ENCODE peak calls at places on chromosomes 4 and X, in nine cellular contexts. One of them, this sample, is unnamed.

GRCh38 chr4:8050555-8051206 is 107.9 kb downstream of the ABLIM2 start:
- DNase-seq in NCI-H446: peak; percentile 32
- DNase-seq in cardiac fibroblast: peak; percentile 39
- DNase-seq in substantia nigra: peak; percentile 26
- DNase-seq in stimulated activated CD4-positive, alpha-beta T cell treated with anti-CD3 and anti-CD28 coated beads, Interleukin-1b, Interleukin-23, amount 100 ng/mL, for 1 hour: no peak
- DNase-seq in MCF 10A: peak; percentile 25
- DNase-seq in PC-3: no peak
- DNase-seq in astrocyte of the spinal cord: peak; percentile 45
- DNase-seq in T-helper 17 cell: no peak
- DNase-seq in this sample: no peak

GRCh38 chr4:101299899-101300540 is 47.3 kb downstream of the PPP3CA start:
- DNase-seq in NCI-H446: no peak
- DNase-seq in cardiac fibroblast: no peak
- DNase-seq in substantia nigra: no peak
- DNase-seq in stimulated activated CD4-positive, alpha-beta T cell treated with anti-CD3 and anti-CD28 coated beads, Interleukin-1b, Interleukin-23, amount 100 ng/mL, for 1 hour: no peak
- DNase-seq in MCF 10A: no peak
- DNase-seq in PC-3: no peak
- DNase-seq in astrocyte of the spinal cord: no peak
- DNase-seq in T-helper 17 cell: no peak
- DNase-seq in this sample: no peak

GRCh38 chrX:151771726-151772125 is 37.2 kb downstream of the CNGA2 start:
- DNase-seq in NCI-H446: no peak
- DNase-seq in cardiac fibroblast: no peak
- DNase-seq in substantia nigra: no peak
- DNase-seq in stimulated activated CD4-positive, alpha-beta T cell treated with anti-CD3 and anti-CD28 coated beads, Interleukin-1b, Interleukin-23, amount 100 ng/mL, for 1 hour: no peak
- DNase-seq in MCF 10A: peak; percentile 33
- DNase-seq in PC-3: no peak
- DNase-seq in astrocyte of the spinal cord: no peak
- DNase-seq in T-helper 17 cell: no peak
- DNase-seq in this sample: no peak

GRCh38 chr4:185205697-185206342 is 2.0 kb upstream of the CFAP97 start:
- DNase-seq in NCI-H446: no peak
- DNase-seq in cardiac fibroblast: no peak
- DNase-seq in substantia nigra: no peak
- DNase-seq in stimulated activated CD4-positive, alpha-beta T cell treated with anti-CD3 and anti-CD28 coated beads, Interleukin-1b, Interleukin-23, amount 100 ng/mL, for 1 hour: no peak
- DNase-seq in MCF 10A: no peak
- DNase-seq in PC-3: no peak
- DNase-seq in astrocyte of the spinal cord: no peak
- DNase-seq in T-helper 17 cell: no peak
- DNase-seq in this sample: no peak

GRCh38 chr4:91812319-91812718 is 491.4 kb upstream of the GRID2 start:
- DNase-seq in NCI-H446: no peak
- DNase-seq in cardiac fibroblast: no peak
- DNase-seq in substantia nigra: no peak
- DNase-seq in stimulated activated CD4-positive, alpha-beta T cell treated with anti-CD3 and anti-CD28 coated beads, Interleukin-1b, Interleukin-23, amount 100 ng/mL, for 1 hour: no peak
- DNase-seq in MCF 10A: no peak
- DNase-seq in PC-3: no peak
- DNase-seq in astrocyte of the spinal cord: no peak
- DNase-seq in T-helper 17 cell: no peak
- DNase-seq in this sample: no peak

GRCh38 chrX:113580486-113580885 is 739.9 kb upstream of the AMOT start:
- DNase-seq in NCI-H446: no peak
- DNase-seq in cardiac fibroblast: no peak
- DNase-seq in substantia nigra: no peak
- DNase-seq in stimulated activated CD4-positive, alpha-beta T cell treated with anti-CD3 and anti-CD28 coated beads, Interleukin-1b, Interleukin-23, amount 100 ng/mL, for 1 hour: no peak
- DNase-seq in MCF 10A: no peak
- DNase-seq in PC-3: no peak
- DNase-seq in astrocyte of the spinal cord: no peak
- DNase-seq in T-helper 17 cell: no peak
- DNase-seq in this sample: no peak

GRCh38 chr4:114494257-114494803 is 104.3 kb upstream of the UGT8 start:
- DNase-seq in NCI-H446: no peak
- DNase-seq in cardiac fibroblast: no peak
- DNase-seq in substantia nigra: no peak
- DNase-seq in stimulated activated CD4-positive, alpha-beta T cell treated with anti-CD3 and anti-CD28 coated beads, Interleukin-1b, Interleukin-23, amount 100 ng/mL, for 1 hour: no peak
- DNase-seq in MCF 10A: peak; percentile 9
- DNase-seq in PC-3: no peak
- DNase-seq in astrocyte of the spinal cord: no peak
- DNase-seq in T-helper 17 cell: no peak
- DNase-seq in this sample: peak; percentile 17

GRCh38 chr4:110508827-110509446 is 33.0 kb downstream of the ENPEP start:
- DNase-seq in NCI-H446: no peak
- DNase-seq in cardiac fibroblast: peak; percentile 70
- DNase-seq in substantia nigra: no peak
- DNase-seq in stimulated activated CD4-positive, alpha-beta T cell treated with anti-CD3 and anti-CD28 coated beads, Interleukin-1b, Interleukin-23, amount 100 ng/mL, for 1 hour: no peak
- DNase-seq in MCF 10A: peak; percentile 55
- DNase-seq in PC-3: peak; percentile 48
- DNase-seq in astrocyte of the spinal cord: peak; percentile 54
- DNase-seq in T-helper 17 cell: no peak
- DNase-seq in this sample: peak; percentile 40

GRCh38 chr4:189206953-189207352 is 733.7 kb upstream of the FRG1 start:
- DNase-seq in NCI-H446: no peak
- DNase-seq in cardiac fibroblast: no peak
- DNase-seq in substantia nigra: no peak
- DNase-seq in stimulated activated CD4-positive, alpha-beta T cell treated with anti-CD3 and anti-CD28 coated beads, Interleukin-1b, Interleukin-23, amount 100 ng/mL, for 1 hour: no peak
- DNase-seq in MCF 10A: no peak
- DNase-seq in PC-3: no peak
- DNase-seq in astrocyte of the spinal cord: no peak
- DNase-seq in T-helper 17 cell: no peak
- DNase-seq in this sample: no peak

GRCh38 chrX:119477812-119478232 is 9.6 kb downstream of the SLC25A5 start:
- DNase-seq in NCI-H446: no peak
- DNase-seq in cardiac fibroblast: peak; percentile 93
- DNase-seq in substantia nigra: no peak
- DNase-seq in stimulated activated CD4-positive, alpha-beta T cell treated with anti-CD3 and anti-CD28 coated beads, Interleukin-1b, Interleukin-23, amount 100 ng/mL, for 1 hour: no peak
- DNase-seq in MCF 10A: peak; percentile 72
- DNase-seq in PC-3: no peak
- DNase-seq in astrocyte of the spinal cord: peak; percentile 63
- DNase-seq in T-helper 17 cell: no peak
- DNase-seq in this sample: peak; percentile 54

GRCh38 chrX:124212622-124213021 is 119.8 kb upstream of the TEX13D start:
- DNase-seq in NCI-H446: no peak
- DNase-seq in cardiac fibroblast: no peak
- DNase-seq in substantia nigra: no peak
- DNase-seq in stimulated activated CD4-positive, alpha-beta T cell treated with anti-CD3 and anti-CD28 coated beads, Interleukin-1b, Interleukin-23, amount 100 ng/mL, for 1 hour: no peak
- DNase-seq in MCF 10A: no peak
- DNase-seq in PC-3: no peak
- DNase-seq in astrocyte of the spinal cord: no peak
- DNase-seq in T-helper 17 cell: no peak
- DNase-seq in this sample: no peak

GRCh38 chr4:122661176-122661575 is 40.3 kb upstream of the IL21 start:
- DNase-seq in NCI-H446: no peak
- DNase-seq in cardiac fibroblast: peak; percentile 26
- DNase-seq in substantia nigra: no peak
- DNase-seq in stimulated activated CD4-positive, alpha-beta T cell treated with anti-CD3 and anti-CD28 coated beads, Interleukin-1b, Interleukin-23, amount 100 ng/mL, for 1 hour: no peak
- DNase-seq in MCF 10A: no peak
- DNase-seq in PC-3: no peak
- DNase-seq in astrocyte of the spinal cord: no peak
- DNase-seq in T-helper 17 cell: no peak
- DNase-seq in this sample: no peak

GRCh38 chrX:133638285-133638684 is 223.0 kb upstream of the GPC4 start:
- DNase-seq in NCI-H446: peak; percentile 56
- DNase-seq in cardiac fibroblast: no peak
- DNase-seq in substantia nigra: no peak
- DNase-seq in stimulated activated CD4-positive, alpha-beta T cell treated with anti-CD3 and anti-CD28 coated beads, Interleukin-1b, Interleukin-23, amount 100 ng/mL, for 1 hour: no peak
- DNase-seq in MCF 10A: peak; percentile 67
- DNase-seq in PC-3: peak; percentile 96
- DNase-seq in astrocyte of the spinal cord: peak; percentile 27
- DNase-seq in T-helper 17 cell: no peak
- DNase-seq in this sample: peak; percentile 70

GRCh38 chr4:169492436-169493163 is 119.8 kb downstream of the NEK1 start:
- DNase-seq in NCI-H446: peak; percentile 57
- DNase-seq in cardiac fibroblast: peak; percentile 71
- DNase-seq in substantia nigra: no peak
- DNase-seq in stimulated activated CD4-positive, alpha-beta T cell treated with anti-CD3 and anti-CD28 coated beads, Interleukin-1b, Interleukin-23, amount 100 ng/mL, for 1 hour: no peak
- DNase-seq in MCF 10A: peak; percentile 61
- DNase-seq in PC-3: peak; percentile 62
- DNase-seq in astrocyte of the spinal cord: peak; percentile 48
- DNase-seq in T-helper 17 cell: peak; percentile 5
- DNase-seq in this sample: peak; percentile 39

GRCh38 chrX:150184487-150184886 is 178.6 kb upstream of the MAMLD1 start:
- DNase-seq in NCI-H446: no peak
- DNase-seq in cardiac fibroblast: peak; percentile 9
- DNase-seq in substantia nigra: no peak
- DNase-seq in stimulated activated CD4-positive, alpha-beta T cell treated with anti-CD3 and anti-CD28 coated beads, Interleukin-1b, Interleukin-23, amount 100 ng/mL, for 1 hour: no peak
- DNase-seq in MCF 10A: peak; percentile 84
- DNase-seq in PC-3: peak; percentile 92
- DNase-seq in astrocyte of the spinal cord: peak; percentile 77
- DNase-seq in T-helper 17 cell: no peak
- DNase-seq in this sample: peak; percentile 70

GRCh38 chr4:3302164-3302785 is 9.5 kb downstream of the RGS12 start:
- DNase-seq in NCI-H446: no peak
- DNase-seq in cardiac fibroblast: no peak
- DNase-seq in substantia nigra: no peak
- DNase-seq in stimulated activated CD4-positive, alpha-beta T cell treated with anti-CD3 and anti-CD28 coated beads, Interleukin-1b, Interleukin-23, amount 100 ng/mL, for 1 hour: peak; percentile 23
- DNase-seq in MCF 10A: no peak
- DNase-seq in PC-3: no peak
- DNase-seq in astrocyte of the spinal cord: peak; percentile 24
- DNase-seq in T-helper 17 cell: peak; percentile 74
- DNase-seq in this sample: no peak